ENCODE peak calls at places on chromosomes 1 and 21, in nine cellular contexts. J is HEK293T; C is stimulated activated CD4-positive, alpha-beta T cell treated with anti-CD3 and anti-CD28 coated beads, Interleukin-15, amount 100 ng/mL, for 24 hours; P is BE2C; Y is Right ventricle myocardium superior; E is fibroblast of pulmonary artery; B is neural crest cell; Q is dorsolateral prefrontal cortex; L is NCI-H748 treated with DMSO at 0.1 percent for 48 hours. I is an unnamed sample.

GRCh38 chr1:68210027-68210426 is 22.3 kb downstream of the WLS start:
- DNase-seq in J (no peak), C (no peak), P (no peak), Y (no peak), E (no peak), B (no peak), Q (no peak), L (no peak), I (no peak)

GRCh38 chr21:38392722-38393121 is 105.6 kb downstream of the ERG start:
- DNase-seq in J (no peak), C (no peak), P (no peak), Y (no peak), E (no peak), B (no peak), Q (no peak), L (no peak), I (no peak)

GRCh38 chr1:3638027-3638426 is 11.9 kb downstream of the WRAP73 start:
- DNase-seq in J (no peak), C (no peak), P (no peak), Y (peak; percentile 27), E (no peak), B (no peak), Q (no peak), L (no peak), I (no peak)

GRCh38 chr1:97063532-97063931 is 341.9 kb downstream of the PTBP2 start:
- DNase-seq in J (no peak), C (no peak), P (no peak), Y (no peak), E (peak; percentile 10), B (no peak), Q (no peak), L (no peak), I (no peak)

GRCh38 chr1:230085178-230085515 is 18.1 kb downstream of the GALNT2 start:
- DNase-seq in J (no peak), C (no peak), P (no peak), Y (no peak), E (no peak), B (no peak), Q (no peak), L (no peak), I (peak; percentile 45)

GRCh38 chr1:53130878-53131589 is 11.4 kb downstream of the SLC1A7 start:
- DNase-seq in J (no peak), C (no peak), P (no peak), Y (no peak), E (no peak), B (no peak), Q (no peak), L (no peak), I (no peak)

GRCh38 chr1:178938959-178939317 is 68.1 kb upstream of the ANGPTL1 start:
- DNase-seq in J (no peak), C (no peak), P (no peak), Y (peak; percentile 86), E (peak; percentile 81), B (no peak), Q (no peak), L (no peak), I (no peak)

GRCh38 chr1:38138498-38139233 is 92.1 kb upstream of the POU3F1 start:
- DNase-seq in J (no peak), C (no peak), P (no peak), Y (peak; percentile 89), E (peak; percentile 94), B (no peak), Q (no peak), L (no peak), I (peak; percentile 31)

GRCh38 chr1:94020764-94021579 is 100.0 kb downstream of the ABCA4 start:
- DNase-seq in J (no peak), C (no peak), P (no peak), Y (no peak), E (peak; percentile 96), B (no peak), Q (no peak), L (no peak), I (no peak)

GRCh38 chr21:38951095-38951745 is 145.5 kb downstream of the ETS2 start:
- DNase-seq in J (no peak), C (no peak), P (no peak), Y (no peak), E (no peak), B (no peak), Q (no peak), L (no peak), I (peak; percentile 10)

GRCh38 chr1:101364370-101365120 is 127.7 kb downstream of the S1PR1 start:
- DNase-seq in J (no peak), C (no peak), P (no peak), Y (no peak), E (no peak), B (no peak), Q (no peak), L (no peak), I (no peak)

GRCh38 chr1:116902027-116902426 is 7.7 kb upstream of the PTGFRN start:
- DNase-seq in J (no peak), C (no peak), P (no peak), Y (no peak), E (no peak), B (no peak), Q (no peak), L (no peak), I (no peak)

GRCh38 chr1:163412216-163412615 is 90.5 kb downstream of the NUF2 start:
- DNase-seq in J (no peak), C (no peak), P (no peak), Y (no peak), E (no peak), B (no peak), Q (no peak), L (no peak), I (no peak)

GRCh38 chr1:232428781-232429530 is 201.0 kb downstream of the SIPA1L2 start:
- DNase-seq in J (no peak), C (no peak), P (no peak), Y (no peak), E (peak; percentile 24), B (no peak), Q (no peak), L (peak; percentile 56), I (no peak)

GRCh38 chr1:240811261-240811660 is 199.3 kb upstream of the GREM2 start:
- DNase-seq in J (no peak), C (no peak), P (no peak), Y (no peak), E (no peak), B (no peak), Q (no peak), L (no peak), I (no peak)

GRCh38 chr1:227917081-227917950 is 30.4 kb downstream of the WNT9A start:
- DNase-seq in J (no peak), C (no peak), P (peak; percentile 6), Y (peak; percentile 34), E (no peak), B (peak; percentile 35), Q (peak; percentile 72), L (no peak), I (no peak)

GRCh38 chr1:162388615-162389014 is 7.1 kb downstream of the C1orf226 start:
- DNase-seq in J (no peak), C (no peak), P (no peak), Y (no peak), E (peak; percentile 56), B (no peak), Q (no peak), L (no peak), I (no peak)

GRCh38 chr1:115544131-115544530 is 97.6 kb upstream of the VANGL1 start:
- DNase-seq in J (no peak), C (no peak), P (no peak), Y (no peak), E (peak; percentile 50), B (no peak), Q (no peak), L (no peak), I (no peak)

GRCh38 chr1:36609241-36610027 is 126.7 kb upstream of the CSF3R start:
- DNase-seq in J (peak; percentile 85), C (peak; percentile 64), P (peak; percentile 68), Y (no peak), E (peak; percentile 47), B (peak; percentile 62), Q (peak; percentile 81), L (peak; percentile 36), I (peak; percentile 63)

GRCh38 chr1:89518116-89518780 is 6.4 kb upstream of the LRRC8B start:
- DNase-seq in J (no peak), C (no peak), P (no peak), Y (no peak), E (peak; percentile 53), B (no peak), Q (no peak), L (no peak), I (no peak)

GRCh38 chr21:41247561-41247968 is 69.0 kb upstream of the FAM3B start:
- DNase-seq in J (no peak), C (no peak), P (no peak), Y (no peak), E (peak; percentile 72), B (no peak), Q (no peak), L (no peak), I (no peak)

GRCh38 chr1:64309468-64309867 is 106.0 kb downstream of the UBE2U start:
- DNase-seq in J (no peak), C (no peak), P (no peak), Y (no peak), E (no peak), B (no peak), Q (peak; percentile 66), L (no peak), I (no peak)

GRCh38 chr1:230301820-230302219 is 124.3 kb downstream of the PGBD5 start:
- DNase-seq in J (no peak), C (no peak), P (no peak), Y (peak; percentile 17), E (no peak), B (no peak), Q (no peak), L (no peak), I (no peak)

GRCh38 chr1:218557731-218558130 is 212.6 kb downstream of the TGFB2 start:
- DNase-seq in J (no peak), C (no peak), P (peak; percentile 81), Y (no peak), E (peak; percentile 84), B (no peak), Q (peak; percentile 14), L (peak; percentile 74), I (no peak)

GRCh38 chr1:246320286-246320685 is 186.8 kb downstream of the SMYD3 start:
- DNase-seq in J (no peak), C (no peak), P (no peak), Y (no peak), E (peak; percentile 69), B (no peak), Q (no peak), L (no peak), I (no peak)

GRCh38 chr1:14980801-14981200 is 172.7 kb upstream of the TMEM51 start:
- DNase-seq in J (no peak), C (no peak), P (no peak), Y (no peak), E (no peak), B (no peak), Q (no peak), L (no peak), I (no peak)

GRCh38 chr1:20578062-20578461 is 10.8 kb upstream of the CDA start:
- DNase-seq in J (no peak), C (no peak), P (no peak), Y (no peak), E (no peak), B (no peak), Q (no peak), L (no peak), I (no peak)

GRCh38 chr21:25639922-25640670 is 1.0 kb downstream of the JAM2 start:
- DNase-seq in J (peak; percentile 56), C (peak; percentile 26), P (peak; percentile 85), Y (peak; percentile 50), E (no peak), B (peak; percentile 50), Q (peak; percentile 48), L (peak; percentile 10), I (no peak)

GRCh38 chr1:38728176-38728908 is 131.2 kb downstream of the RRAGC start:
- DNase-seq in J (no peak), C (peak; percentile 3), P (peak; percentile 74), Y (peak; percentile 64), E (peak; percentile 96), B (no peak), Q (peak; percentile 30), L (no peak), I (no peak)

GRCh38 chr1:17016317-17016661 is 4.6 kb upstream of the ATP13A2 start:
- DNase-seq in J (no peak), C (no peak), P (no peak), Y (no peak), E (peak; percentile 44), B (no peak), Q (no peak), L (no peak), I (no peak)

GRCh38 chr21:33514234-33514633 is 22.7 kb upstream of the DNAJC28 start:
- DNase-seq in J (no peak), C (no peak), P (no peak), Y (no peak), E (peak; percentile 43), B (no peak), Q (no peak), L (no peak), I (no peak)